ENCODE peak calls at places on chromosomes 4 and X, in nine cellular contexts. L is CD4-positive, alpha-beta memory T cell; G is Right ventricle myocardium superior; E is NCI-H774; P is tibial artery; X is iris pigment epithelial cell; C is tibial nerve; F is AG04450; R is AML-193. I is an unnamed sample.

GRCh38 chrX:133943507-133943906 is 41.9 kb downstream of the GPC3 start:
- DNase-seq in L (no peak), G (no peak), E (no peak), P (no peak), X (no peak), C (no peak), F (no peak), R (no peak), I (no peak)

GRCh38 chrX:125757794-125758564 is 408.1 kb downstream of the DCAF12L2 start:
- DNase-seq in L (no peak), G (no peak), E (no peak), P (peak; percentile 38), X (no peak), C (no peak), F (no peak), R (no peak), I (no peak)

GRCh38 chr4:124936427-124936826 is 223.9 kb upstream of the ANKRD50 start:
- DNase-seq in L (no peak), G (peak; percentile 55), E (peak; percentile 38), P (peak; percentile 31), X (peak; percentile 52), C (no peak), F (no peak), R (no peak), I (peak; percentile 32)

GRCh38 chr4:174334628-174335027 is 50.9 kb downstream of the CEP44 start:
- DNase-seq in L (no peak), G (no peak), E (no peak), P (no peak), X (no peak), C (no peak), F (no peak), R (no peak), I (no peak)

GRCh38 chrX:40130207-40130606 is 32.4 kb upstream of the BCOR start:
- DNase-seq in L (no peak), G (no peak), E (no peak), P (no peak), X (peak; percentile 78), C (no peak), F (no peak), R (no peak), I (no peak)

GRCh38 chrX:65644621-65645287 is 22.7 kb upstream of the MSN start:
- DNase-seq in L (no peak), G (peak; percentile 90), E (no peak), P (peak; percentile 92), X (peak; percentile 83), C (peak; percentile 82), F (peak; percentile 33), R (no peak), I (peak; percentile 85)

GRCh38 chrX:148389629-148390028 is 110.8 kb upstream of the AFF2 start:
- DNase-seq in L (no peak), G (no peak), E (no peak), P (no peak), X (no peak), C (no peak), F (no peak), R (no peak), I (no peak)

GRCh38 chr4:95963456-95963855 is 123.6 kb downstream of the PDHA2 start:
- DNase-seq in L (no peak), G (no peak), E (no peak), P (no peak), X (no peak), C (no peak), F (no peak), R (no peak), I (no peak)

GRCh38 chr4:8644461-8644891 is 51.9 kb downstream of the CPZ start:
- DNase-seq in L (no peak), G (no peak), E (no peak), P (no peak), X (no peak), C (no peak), F (no peak), R (no peak), I (peak; percentile 5)

GRCh38 chrX:13330446-13330845 is 10.6 kb upstream of the ATXN3L start:
- DNase-seq in L (no peak), G (no peak), E (no peak), P (no peak), X (no peak), C (no peak), F (no peak), R (no peak), I (no peak)

GRCh38 chr4:22932326-22932725 is 239.6 kb downstream of the GBA3 start:
- DNase-seq in L (no peak), G (peak; percentile 26), E (no peak), P (no peak), X (no peak), C (no peak), F (no peak), R (no peak), I (no peak)

GRCh38 chr4:146443525-146443924 is 78.2 kb downstream of the SLC10A7 start:
- DNase-seq in L (no peak), G (no peak), E (no peak), P (no peak), X (no peak), C (no peak), F (no peak), R (no peak), I (no peak)

GRCh38 chrX:102847362-102847761 is 89.7 kb upstream of the RAB40AL start:
- DNase-seq in L (no peak), G (no peak), E (no peak), P (no peak), X (no peak), C (no peak), F (no peak), R (no peak), I (no peak)

GRCh38 chr4:77833158-77833724 is 14.1 kb upstream of the CNOT6L start:
- DNase-seq in L (no peak), G (no peak), E (no peak), P (no peak), X (no peak), C (no peak), F (no peak), R (no peak), I (no peak)

GRCh38 chr4:14458463-14458862 is 543.8 kb upstream of the CPEB2 start:
- DNase-seq in L (no peak), G (no peak), E (no peak), P (no peak), X (no peak), C (no peak), F (no peak), R (no peak), I (no peak)

GRCh38 chr4:7761720-7762119 is 177.9 kb downstream of the AFAP1 start:
- DNase-seq in L (peak; percentile 52), G (peak; percentile 89), E (no peak), P (peak; percentile 84), X (peak; percentile 71), C (peak; percentile 85), F (no peak), R (peak; percentile 62), I (peak; percentile 82)

GRCh38 chr4:111230265-111230664 is 607.4 kb upstream of the PITX2 start:
- DNase-seq in L (no peak), G (no peak), E (no peak), P (no peak), X (peak; percentile 81), C (no peak), F (peak; percentile 7), R (no peak), I (no peak)

GRCh38 chr4:38803833-38804653 is 548 bp downstream of the TLR1 start:
- DNase-seq in L (no peak), G (no peak), E (no peak), P (no peak), X (no peak), C (no peak), F (no peak), R (no peak), I (no peak)

GRCh38 chrX:21740329-21741274 is 17.3 kb downstream of the SMPX start:
- DNase-seq in L (no peak), G (peak; percentile 65), E (no peak), P (peak; percentile 48), X (peak; percentile 42), C (peak; percentile 20), F (no peak), R (no peak), I (peak; percentile 15)

GRCh38 chrX:53599781-53600396 is 86.6 kb downstream of the HUWE1 start:
- DNase-seq in L (no peak), G (no peak), E (no peak), P (no peak), X (no peak), C (no peak), F (no peak), R (no peak), I (no peak)

GRCh38 chr4:80926891-80927290 is 103.6 kb upstream of the BMP3 start:
- DNase-seq in L (no peak), G (no peak), E (no peak), P (no peak), X (no peak), C (no peak), F (no peak), R (no peak), I (no peak)

GRCh38 chr4:128387600-128388351 is 100.2 kb upstream of the PGRMC2 start:
- DNase-seq in L (no peak), G (no peak), E (no peak), P (no peak), X (peak; percentile 62), C (no peak), F (no peak), R (no peak), I (no peak)

GRCh38 chr4:69775488-69775887 is 15.1 kb upstream of the SULT1B1 start:
- DNase-seq in L (no peak), G (no peak), E (no peak), P (no peak), X (no peak), C (no peak), F (no peak), R (no peak), I (no peak)

GRCh38 chrX:130834149-130834548 is 68.9 kb downstream of the ENOX2 start:
- DNase-seq in L (no peak), G (no peak), E (no peak), P (no peak), X (no peak), C (no peak), F (no peak), R (no peak), I (no peak)

GRCh38 chrX:12013220-12013619 is 125.1 kb upstream of the FRMPD4 start:
- DNase-seq in L (no peak), G (no peak), E (no peak), P (no peak), X (peak; percentile 75), C (no peak), F (peak; percentile 13), R (no peak), I (no peak)

GRCh38 chrX:46713672-46714487 is 45.0 kb downstream of the SLC9A7 start:
- DNase-seq in L (no peak), G (no peak), E (no peak), P (no peak), X (peak; percentile 25), C (no peak), F (peak; percentile 6), R (no peak), I (no peak)

GRCh38 chrX:101658661-101659477 is 781 bp downstream of the ARMCX2 start:
- DNase-seq in L (peak; percentile 47), G (peak; percentile 83), E (peak; percentile 29), P (peak; percentile 79), X (peak; percentile 56), C (peak; percentile 65), F (no peak), R (peak; percentile 9), I (peak; percentile 74)

GRCh38 chr4:159444668-159445067 is 341.8 kb downstream of the RAPGEF2 start:
- DNase-seq in L (no peak), G (no peak), E (no peak), P (no peak), X (peak; percentile 82), C (no peak), F (no peak), R (peak; percentile 1), I (no peak)

GRCh38 chr4:57102050-57102564 is 8.1 kb downstream of the IGFBP7 start:
- DNase-seq in L (no peak), G (peak; percentile 57), E (no peak), P (peak; percentile 65), X (peak; percentile 97), C (peak; percentile 75), F (peak; percentile 68), R (no peak), I (peak; percentile 73)

GRCh38 chr4:153434190-153434589 is 32.0 kb upstream of the TMEM131L start:
- DNase-seq in L (no peak), G (no peak), E (no peak), P (no peak), X (no peak), C (no peak), F (no peak), R (no peak), I (no peak)

GRCh38 chrX:151753313-151754041 is 18.9 kb downstream of the CNGA2 start:
- DNase-seq in L (no peak), G (peak; percentile 60), E (peak; percentile 50), P (peak; percentile 30), X (peak; percentile 65), C (peak; percentile 34), F (peak; percentile 1), R (no peak), I (peak; percentile 52)

I was measured in ovary.